ENCODE peak calls at places on chromosomes 11 and 22, in five cellular contexts. Y, P, B, V and M are unnamed samples.

GRCh38 chr11:128061321-128061871 is 526.0 kb downstream of the ETS1 start:
- DNase-seq in Y (no peak), P (no peak), B (no peak), V (no peak), M (peak)

GRCh38 chr11:64810271-64810890 is at the start of gene MEN1:
- DNase-seq in Y (peak), P (peak), B (peak), V (peak), M (peak)

GRCh38 chr11:73974611-73975478 is 7.8 kb downstream of the UCP2 start:
- DNase-seq in Y (no peak), P (peak), B (no peak), V (no peak), M (no peak)

GRCh38 chr11:120752668-120753067 is 241.1 kb downstream of the GRIK4 start:
- DNase-seq in Y (no peak), P (no peak), B (no peak), V (no peak), M (no peak)

GRCh38 chr11:8810331-8811301 is 100.4 kb upstream of the AKIP1 start:
- DNase-seq in Y (no peak), P (peak), B (peak), V (peak), M (no peak)

GRCh38 chr11:71488086-71488967 is 35.3 kb downstream of the NADSYN1 start:
- DNase-seq in Y (no peak), P (peak), B (peak), V (no peak), M (no peak)

GRCh38 chr11:27635567-27636037 is 64.7 kb downstream of the BDNF start:
- DNase-seq in Y (no peak), P (no peak), B (no peak), V (no peak), M (no peak)

GRCh38 chr11:65041206-65042035 is at the start of gene SAC3D1:
- DNase-seq in Y (peak), P (peak), B (peak), V (no peak), M (peak)

GRCh38 chr11:102010776-102011500 is 36.3 kb upstream of the CFAP300 start:
- DNase-seq in Y (peak), P (no peak), B (peak), V (peak), M (peak)

GRCh38 chr11:122355968-122356367 is 240.0 kb upstream of the BLID start:
- DNase-seq in Y (no peak), P (no peak), B (no peak), V (no peak), M (no peak)

GRCh38 chr22:20224917-20225692 is 43.0 kb downstream of the RTN4R start:
- DNase-seq in Y (no peak), P (no peak), B (no peak), V (no peak), M (no peak)

GRCh38 chr11:76161261-76161961 is 44.9 kb downstream of the WNT11 start:
- DNase-seq in Y (no peak), P (peak), B (peak), V (no peak), M (no peak)

GRCh38 chr11:34790620-34791019 is 125.6 kb downstream of the APIP start:
- DNase-seq in Y (no peak), P (no peak), B (no peak), V (no peak), M (no peak)

GRCh38 chr11:91085985-91086384 is 863.1 kb upstream of the CHORDC1 start:
- DNase-seq in Y (no peak), P (no peak), B (no peak), V (no peak), M (no peak)

GRCh38 chr11:33444835-33445594 is 187.8 kb downstream of the HIPK3 start:
- DNase-seq in Y (no peak), P (no peak), B (no peak), V (no peak), M (no peak)

GRCh38 chr11:33443684-33444083 is 186.5 kb downstream of the HIPK3 start:
- DNase-seq in Y (no peak), P (no peak), B (no peak), V (no peak), M (no peak)

GRCh38 chr11:33449798-33450197 is 192.6 kb downstream of the HIPK3 start:
- DNase-seq in Y (no peak), P (no peak), B (no peak), V (no peak), M (no peak)

GRCh38 chr11:33448461-33449130 is 191.4 kb downstream of the HIPK3 start:
- DNase-seq in Y (no peak), P (no peak), B (no peak), V (no peak), M (no peak)

GRCh38 chr11:33445761-33446161 is 188.6 kb downstream of the HIPK3 start:
- DNase-seq in Y (no peak), P (no peak), B (no peak), V (peak), M (no peak)
- TF ChIP-seq JUND in Y (no peak), P (no peak), B (peak), V (no peak), M (no peak)

GRCh38 chr11:2915473-2915872 is 13.7 kb downstream of the PHLDA2 start:
- DNase-seq in Y (no peak), P (no peak), B (no peak), V (no peak), M (no peak)

GRCh38 chr11:2913029-2913431 is 16.2 kb downstream of the PHLDA2 start:
- DNase-seq in Y (no peak), P (peak), B (peak), V (no peak), M (no peak)

GRCh38 chr11:2912498-2912897 is 16.7 kb downstream of the PHLDA2 start:
- DNase-seq in Y (peak), P (peak), B (peak), V (peak), M (peak)

GRCh38 chr11:2914475-2915195 is 14.6 kb downstream of the PHLDA2 start:
- DNase-seq in Y (no peak), P (no peak), B (peak), V (no peak), M (no peak)

DNA sequence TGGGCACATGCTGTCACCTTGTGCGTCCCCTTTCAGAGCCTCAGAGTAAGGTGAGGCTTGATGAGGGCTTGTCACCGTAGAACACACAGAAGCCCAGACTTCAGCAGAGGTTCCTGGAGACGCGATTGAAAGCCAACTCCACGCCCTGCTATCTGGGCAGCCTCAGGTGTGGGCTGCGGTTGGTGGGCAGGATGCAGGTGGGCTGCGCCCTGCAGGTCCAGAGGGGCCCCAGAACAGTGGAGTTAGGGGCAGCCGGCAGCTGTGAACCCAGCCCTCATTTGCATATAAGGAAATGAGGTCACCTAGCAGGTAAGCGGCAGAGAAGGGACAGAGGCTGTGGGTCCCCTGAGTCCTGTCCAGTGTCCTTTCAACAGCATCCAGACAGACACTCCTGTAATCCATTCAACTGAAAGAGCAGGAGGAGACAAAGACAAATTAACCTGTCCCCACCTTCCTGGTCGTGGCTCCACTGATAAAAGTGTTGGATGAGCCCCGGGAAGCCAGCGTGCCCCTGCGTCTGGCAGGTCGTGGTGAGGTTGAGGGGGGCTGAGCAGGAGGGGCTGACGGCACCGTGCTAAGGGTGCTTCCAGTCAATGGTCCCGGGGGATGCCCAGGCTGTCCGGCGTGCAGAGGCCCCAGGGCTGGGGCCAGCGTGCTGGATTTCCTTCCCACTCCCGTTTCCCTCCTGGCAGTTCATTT is 15.3 kb downstream of the PHLDA2 start:
- DNase-seq in Y (no peak), P (no peak), B (no peak), V (no peak), M (no peak)
- TF ChIP-seq JUND in Y (no peak), P (no peak), B (no peak), V (no peak), M (no peak)

GRCh38 chr11:13462928-13463778 is at the start of gene BTBD10:
- DNase-seq in Y (peak), P (peak), B (peak), V (peak), M (peak)
- TF ChIP-seq JUND in Y (peak), P (peak), B (no peak), V (no peak), M (no peak)

GRCh38 chr11:114928260-114928870 is 250.0 kb downstream of the NXPE2 start:
- DNase-seq in Y (no peak), P (no peak), B (no peak), V (no peak), M (no peak)
- TF ChIP-seq JUND in Y (no peak), P (no peak), B (no peak), V (no peak), M (no peak)

GRCh38 chr11:69172674-69173073 is 16.9 kb downstream of the SMIM38 start:
- DNase-seq in Y (peak), P (no peak), B (no peak), V (no peak), M (peak)
- TF ChIP-seq JUND in Y (no peak), P (no peak), B (no peak), V (no peak), M (no peak)

DNA sequence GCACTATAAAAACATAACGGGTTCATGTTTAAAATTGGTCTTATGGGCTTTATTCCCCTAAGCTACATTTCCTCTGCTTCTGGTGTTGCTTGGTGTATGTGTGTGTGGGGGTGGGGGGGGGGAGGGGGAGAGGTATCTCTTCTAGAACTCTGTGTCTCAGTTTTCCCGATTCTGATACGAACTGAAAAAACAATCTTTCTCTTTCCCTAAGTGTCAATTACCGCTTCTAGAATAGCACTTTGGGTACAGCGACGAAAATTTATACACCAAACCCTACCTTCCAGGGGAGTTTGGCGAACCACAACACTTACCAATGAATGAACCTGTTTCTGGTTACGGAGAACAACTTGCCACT is 636 bp downstream of the NUP160 start:
- DNase-seq in Y (no peak), P (no peak), B (peak), V (no peak), M (no peak)
- TF ChIP-seq JUND in Y (no peak), P (no peak), B (no peak), V (no peak), M (no peak)

GRCh38 chr22:45923812-45924211 is 53.1 kb downstream of the WNT7B start:
- DNase-seq in Y (no peak), P (no peak), B (no peak), V (no peak), M (no peak)
- TF ChIP-seq JUND in Y (no peak), P (no peak), B (no peak), V (no peak), M (no peak)